ENCODE peak calls at places on chromosomes 7 and 10, in four cellular contexts. W, J, I and X are unnamed samples. For H3K4me1, the result is how much of the 10 kb centered on the place peaks cover.

GRCh38 chr7:101093907-101094306 is 8.6 kb downstream of the TRIM56 start:
- DNase-seq in J (no peak), I (no peak), W (peak), X (no peak)

GRCh38 chr7:1385809-1386622 is 73.3 kb downstream of the MICALL2 start:
- DNase-seq in W (no peak), J (no peak), I (no peak), X (no peak)

GRCh38 chr7:132255898-132256297 is 320.4 kb downstream of the PLXNA4 start:
- DNase-seq in W (peak), I (peak), J (no peak), X (peak)

GRCh38 chr7:30396379-30396778 is 82.2 kb downstream of the NOD1 start:
- DNase-seq in I (no peak), W (peak), J (no peak), X (no peak)

GRCh38 chr10:7458554-7458953 is 47.7 kb upstream of the SFMBT2 start:
- DNase-seq in J (no peak), W (peak), I (no peak), X (no peak)

GRCh38 chr7:41574377-41574776 is 128.5 kb downstream of the INHBA start:
- DNase-seq in I (no peak), J (no peak), W (peak), X (no peak)

GRCh38 chr7:38448076-38448475 is 174.6 kb upstream of the TARP start:
- DNase-seq in W (peak), J (no peak), I (no peak), X (no peak)

GRCh38 chr10:103564799-103565365 is 71.4 kb downstream of the NEURL1 start:
- DNase-seq in I (no peak), J (peak), W (peak), X (no peak)

GRCh38 chr10:95558593-95559320 is 2.4 kb downstream of the SORBS1 start:
- DNase-seq in I (no peak), W (no peak), J (no peak), X (no peak)

GRCh38 chr10:690227-691161 is 1.0 kb upstream of the DIP2C start:
- DNase-seq in W (no peak), I (no peak), J (no peak), X (no peak)

GRCh38 chr10:119058005-119058404 is 22.6 kb downstream of the EIF3A start:
- DNase-seq in J (no peak), I (no peak), W (no peak), X (no peak)

GRCh38 chr10:97154789-97155188 is 31.0 kb downstream of the SLIT1 start:
- DNase-seq in W (no peak), J (no peak), I (no peak), X (no peak)

GRCh38 chr7:130489140-130489967 is 2.5 kb upstream of the MEST start:
- DNase-seq in W (peak), J (no peak), I (no peak), X (no peak)

GRCh38 chr7:94182066-94182465 is 177.9 kb upstream of the BET1 start:
- DNase-seq in W (peak), J (no peak), I (no peak), X (no peak)

GRCh38 chr7:77383333-77383740 is 32.8 kb downstream of the GSAP start:
- DNase-seq in J (no peak), W (peak), I (no peak), X (no peak)

GRCh38 chr10:95295031-95295755 is 4.4 kb upstream of the PDLIM1 start:
- DNase-seq in I (no peak), W (peak), J (peak), X (peak)

GRCh38 chr7:151648429-151648828 is 128.7 kb upstream of the RHEB start:
- DNase-seq in J (no peak), I (no peak), W (no peak), X (no peak)

GRCh38 chr7:39360766-39361165 is 205.4 kb upstream of the YAE1 start:
- DNase-seq in W (no peak), J (no peak), I (no peak), X (no peak)

GRCh38 chr10:74190494-74190893 is 39.5 kb downstream of the ADK start:
- DNase-seq in W (peak), J (no peak), I (no peak), X (no peak)

GRCh38 chr10:110698782-110699201 is 54.7 kb downstream of the RBM20 start:
- DNase-seq in I (no peak), W (peak), J (no peak), X (no peak)

GRCh38 chr7:133770863-133771492 is 356.2 kb upstream of the LRGUK start:
- DNase-seq in J (no peak), I (no peak), W (peak), X (no peak)

GRCh38 chr7:4352069-4352468 is 330.0 kb upstream of the FOXK1 start:
- DNase-seq in J (no peak), I (no peak), W (no peak), X (no peak)

GRCh38 chr10:95730233-95730632 is 25.7 kb upstream of the ENTPD1 start:
- DNase-seq in J (no peak), I (no peak), W (no peak), X (no peak)

GRCh38 chr7:27814054-27814453 is 74.1 kb downstream of the TAX1BP1 start:
- DNase-seq in I (no peak), J (no peak), W (peak), X (no peak)

GRCh38 chr7:151814400-151814914 is 62.5 kb downstream of the PRKAG2 start:
- DNase-seq in J (no peak), I (no peak), W (no peak), X (no peak)

GRCh38 chr10:132115736-132116135 is 50.0 kb downstream of the JAKMIP3 start:
- DNase-seq in W (peak), I (peak), J (no peak), X (peak)

GRCh38 chr10:131452926-131453771 is 141.6 kb upstream of the TCERG1L start:
- DNase-seq in J (no peak), W (peak), I (peak), X (peak)

GRCh38 chr10:11402392-11402791 is 209.1 kb downstream of the USP6NL start:
- DNase-seq in W (no peak), J (no peak), I (no peak), X (no peak)

GRCh38 chr7:17447728-17448478 is 149.5 kb downstream of the AHR start:
- DNase-seq in I (no peak), W (no peak), J (no peak), X (no peak)

GRCh38 chr10:48776528-48776927 is 91.9 kb downstream of the WDFY4 start:
- DNase-seq in J (no peak), W (no peak), I (no peak), X (no peak)

GRCh38 chr7:117427258-117427701 is at the start of gene ASZ1:
- DNase-seq in W (no peak), I (no peak), J (no peak), X (no peak)

GRCh38 chr10:117165557-117166419 is 27.7 kb upstream of the VAX1 start:
- DNase-seq in W (peak), J (peak), I (peak), X (peak)

GRCh38 chr10:104406715-104407517 is 53.3 kb downstream of the CFAP58 start:
- DNase-seq in I (no peak), W (peak), J (no peak), X (no peak)

GRCh38 chr10:32143302-32143847 is 87.2 kb upstream of the KIF5B start:
- DNase-seq in I (no peak), J (no peak), W (no peak), X (no peak)

GRCh38 chr7:108839091-108839490 is 269.4 kb downstream of the DNAJB9 start:
- DNase-seq in J (no peak), W (no peak), I (no peak), X (no peak)

GRCh38 chr7:19020062-19020461 is 97.4 kb downstream of the TWIST1 start:
- DNase-seq in W (peak), I (no peak), J (no peak), X (no peak)

GRCh38 chr7:157006205-157006747 is 4.2 kb downstream of the MNX1 start:
- DNase-seq in J (peak), I (no peak), W (no peak), X (no peak)

GRCh38 chr7:139871276-139871675 is 42.2 kb downstream of the TBXAS1 start:
- DNase-seq in W (peak), I (no peak), J (no peak), X (no peak)

GRCh38 chr10:94439275-94439861 is 37.0 kb downstream of the TBC1D12 start:
- DNase-seq in J (no peak), I (no peak), W (peak), X (peak)

GRCh38 chr10:34821587-34822585 is 6.8 kb upstream of the PARD3 start:
- DNase-seq in J (no peak), W (no peak), I (no peak), X (no peak)

DNA sequence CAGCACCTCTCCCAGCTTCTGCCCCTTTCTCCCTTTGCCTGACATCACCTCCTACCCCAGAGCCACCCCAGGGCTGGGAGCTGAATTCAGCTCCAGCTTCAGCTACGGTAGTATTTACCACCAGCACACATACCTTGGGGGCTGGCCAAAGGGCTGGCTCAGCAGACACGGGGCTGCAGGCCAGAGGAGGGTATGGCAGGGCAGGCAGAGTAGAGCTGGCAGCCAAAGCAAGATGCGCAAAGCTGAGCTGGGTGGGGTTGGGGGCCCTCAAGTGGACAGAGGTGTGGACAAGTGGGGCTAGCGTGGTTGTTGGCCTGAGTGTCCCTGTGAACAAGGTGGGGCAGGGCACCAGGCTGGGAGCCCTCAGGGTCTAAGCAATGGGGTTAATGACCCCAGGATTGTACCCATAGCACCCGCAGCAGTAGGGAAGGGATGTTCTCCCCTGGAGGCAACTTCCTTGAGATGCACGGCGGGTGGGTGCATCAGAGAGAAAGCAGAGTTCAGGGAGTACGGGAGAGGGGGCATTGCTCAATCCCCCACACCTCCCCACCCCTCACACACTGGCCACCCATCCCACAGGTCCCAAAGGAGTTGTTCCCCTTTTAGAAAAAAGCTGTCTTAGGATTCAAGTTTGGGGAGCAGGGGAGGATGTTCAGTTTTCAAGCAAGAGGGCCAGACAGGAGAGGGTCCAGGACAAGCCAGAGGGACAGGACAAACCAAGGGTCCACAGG is 8.0 kb downstream of the VSIR start:
- DNase-seq in I (no peak), W (peak), J (no peak), X (no peak)
- H3K27ac ChIP-seq in I (no peak), W (no peak), J (peak), X (peak)

DNA sequence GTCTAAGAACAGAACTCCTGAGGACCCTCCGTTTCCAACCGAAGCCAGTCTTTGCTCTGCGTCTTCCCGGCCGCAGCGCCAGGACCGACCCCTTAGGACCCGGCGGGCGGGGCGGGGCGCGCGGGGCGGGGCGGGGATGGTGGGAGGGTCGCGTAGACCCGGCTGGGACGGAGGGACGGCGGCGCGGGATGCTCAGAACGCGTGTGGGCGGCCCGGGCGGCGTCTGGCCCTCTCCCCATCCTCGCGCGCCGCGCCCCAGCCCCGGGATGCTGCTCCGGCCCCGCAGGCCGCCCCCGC is at the start of gene UTF1:
- DNase-seq in J (no peak), I (no peak), W (no peak), X (no peak)
- H3K4me1 ChIP-seq in J (under half), I (under half), W (under half), X (under half)

DNA sequence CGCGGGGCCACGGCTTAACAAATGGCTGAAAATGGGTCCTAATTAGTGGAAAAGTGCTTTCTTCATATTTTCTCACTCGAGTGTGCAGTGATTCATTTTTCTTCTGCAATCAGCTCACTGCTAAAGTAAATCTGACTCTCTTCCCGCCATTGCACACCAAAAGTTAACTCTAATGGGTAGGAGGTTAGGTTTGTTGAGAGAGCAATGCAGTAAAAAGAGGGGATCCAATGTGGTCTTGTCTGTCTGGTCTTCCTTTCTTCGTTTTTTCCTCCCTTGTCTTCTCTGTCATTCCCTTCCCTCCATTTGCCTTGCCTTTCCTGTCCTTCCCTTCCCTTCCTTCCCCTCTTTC is 4.6 kb downstream of the IKZF1 start:
- DNase-seq in J (no peak), W (no peak), I (no peak), X (no peak)
- H3K4me3 ChIP-seq in J (no peak), W (no peak), I (no peak), X (no peak)

DNA sequence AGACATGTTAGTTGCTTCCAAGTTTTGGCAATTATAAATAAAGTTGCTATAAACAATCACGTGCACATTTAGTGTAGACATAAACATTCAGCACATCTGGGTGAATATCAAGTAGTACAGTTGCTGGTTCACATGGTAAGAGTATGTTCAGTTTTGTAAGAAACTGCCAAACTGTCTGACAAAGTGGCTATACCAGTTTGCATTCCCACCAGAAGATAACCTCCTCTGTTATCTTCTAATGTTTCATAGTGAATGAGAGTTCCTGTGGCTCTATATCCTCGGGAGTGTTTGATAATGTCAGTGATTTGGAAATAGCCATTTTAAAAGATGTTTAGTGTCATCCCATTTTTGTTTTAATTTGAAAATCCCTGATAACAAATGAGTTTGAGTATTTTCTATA is 259.6 kb upstream of the PLXDC2 start:
- DNase-seq in W (no peak), I (no peak), J (no peak), X (no peak)
- H3K27ac ChIP-seq in W (no peak), I (no peak), J (no peak), X (no peak)